ENCODE peak calls at places on chromosomes 7 and 10, in eight cellular contexts. U is activated B cell treated with CpG ODN at 0.5 μM for 24 hours, S is HL-60, P is nephron progenitor cell, T is astrocyte of the spinal cord, D is suprapubic skin, I is kidney, J is uterus. O is an unnamed sample.

GRCh38 chr10:4650572-4650971 is 175.4 kb upstream of the AKR1E2 start:
- DNase-seq in U (no peak), S (no peak), P (no peak), T (no peak), D (no peak), I (no peak), J (no peak), O (no peak)

GRCh38 chr7:14714161-14714728 is 188.3 kb downstream of the DGKB start:
- DNase-seq in U (no peak), S (no peak), P (no peak), T (no peak), D (no peak), I (no peak), J (no peak), O (peak; percentile 17)

GRCh38 chr10:69801434-69802315 is at the start of gene COL13A1:
- DNase-seq in U (no peak), S (no peak), P (peak; percentile 92), T (peak; percentile 80), D (no peak), I (peak; percentile 83), J (peak; percentile 25), O (peak; percentile 42)

GRCh38 chr7:6398943-6399342 is 48.8 kb downstream of the DAGLB start:
- DNase-seq in U (no peak), S (no peak), P (no peak), T (no peak), D (no peak), I (no peak), J (no peak), O (no peak)

GRCh38 chr10:89873047-89873446 is 171.7 kb downstream of the KIF20B start:
- DNase-seq in U (no peak), S (no peak), P (no peak), T (no peak), D (no peak), I (no peak), J (no peak), O (no peak)

GRCh38 chr7:81618400-81619014 is 151.3 kb downstream of the HGF start:
- DNase-seq in U (no peak), S (peak; percentile 3), P (no peak), T (peak; percentile 92), D (no peak), I (no peak), J (no peak), O (no peak)

GRCh38 chr10:91210014-91210413 is 10.4 kb upstream of the PCGF5 start:
- DNase-seq in U (no peak), S (no peak), P (no peak), T (no peak), D (no peak), I (no peak), J (no peak), O (no peak)

GRCh38 chr10:75984067-75984466 is 552.6 kb downstream of the LRMDA start:
- DNase-seq in U (no peak), S (no peak), P (no peak), T (no peak), D (no peak), I (no peak), J (no peak), O (no peak)

GRCh38 chr10:5888843-5889623 is 660 bp downstream of the ANKRD16 start:
- DNase-seq in U (peak; percentile 58), S (no peak), P (peak; percentile 68), T (peak; percentile 22), D (peak; percentile 81), I (peak; percentile 77), J (no peak), O (peak; percentile 64)
- TF ChIP-seq CTCF in U (no peak), S (no peak), P (no peak), T (no peak), D (no peak), I (no peak), J (no peak), O (peak; percentile 14)

GRCh38 chr7:95340491-95340890 is 16.2 kb upstream of the PON1 start:
- DNase-seq in U (no peak), S (no peak), P (no peak), T (no peak), D (no peak), I (no peak), J (no peak), O (no peak)

GRCh38 chr7:95338832-95339231 is 14.5 kb upstream of the PON1 start:
- DNase-seq in U (no peak), S (no peak), P (no peak), T (no peak), D (no peak), I (no peak), J (no peak), O (no peak)

GRCh38 chr7:95342029-95342428 is 17.7 kb upstream of the PON1 start:
- DNase-seq in U (no peak), S (no peak), P (no peak), T (no peak), D (no peak), I (no peak), J (no peak), O (no peak)

GRCh38 chr7:95342642-95343252 is 18.4 kb upstream of the PON1 start:
- DNase-seq in U (no peak), S (no peak), P (no peak), T (peak; percentile 8), D (no peak), I (no peak), J (no peak), O (no peak)
- TF ChIP-seq CTCF in U (no peak), S (no peak), P (no peak), T (peak; percentile 22), D (no peak), I (no peak), J (no peak), O (no peak)

DNA sequence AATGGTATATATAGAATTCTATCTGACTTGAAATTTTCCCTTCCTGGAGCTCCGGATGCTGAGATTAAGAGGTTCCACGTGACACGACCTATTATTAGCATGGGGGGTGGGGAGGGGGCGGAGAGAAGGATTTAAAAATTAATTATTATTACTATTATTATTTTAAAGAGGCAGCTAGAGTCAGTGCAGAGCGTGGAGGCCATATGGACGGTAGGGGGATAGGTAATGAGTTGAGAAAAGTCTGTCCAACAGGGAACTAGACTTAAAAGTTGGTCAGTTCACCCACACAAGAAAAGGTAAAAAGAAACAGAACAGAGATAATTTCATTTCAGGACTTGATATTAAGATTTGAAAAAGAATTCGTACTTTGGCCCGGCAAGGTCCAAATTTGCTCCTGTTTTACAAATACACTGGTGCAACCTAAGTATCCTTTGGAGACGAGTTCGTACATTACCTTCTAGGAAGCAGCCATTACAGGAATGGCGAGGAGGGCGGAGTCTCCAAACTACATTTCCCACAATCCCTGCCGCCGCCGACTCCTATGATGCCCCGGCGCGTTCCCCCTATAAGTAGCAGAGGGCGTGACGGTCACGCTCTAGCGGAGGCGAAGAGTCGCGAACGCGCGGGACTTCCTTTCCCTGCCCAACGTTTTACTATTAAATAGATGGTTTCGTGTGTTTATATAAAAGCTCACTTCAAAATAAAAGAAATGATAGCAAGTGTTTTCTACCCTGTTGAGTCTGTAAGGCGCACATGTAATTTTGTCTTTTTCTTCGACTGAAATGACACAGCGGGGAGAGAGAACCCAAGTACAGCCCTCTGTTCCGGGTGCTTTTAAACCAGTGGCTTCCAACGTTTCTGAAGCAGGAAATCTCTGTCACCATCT is at the start of gene SMIM30:
- DNase-seq in U (peak; percentile 77), S (peak; percentile 74), P (peak; percentile 89), T (peak; percentile 94), D (peak; percentile 96), I (peak; percentile 97), J (peak; percentile 92), O (peak; percentile 75)
- TF ChIP-seq CTCF in U (no peak), S (no peak), P (no peak), T (no peak), D (no peak), I (no peak), J (no peak), O (no peak)

GRCh38 chr7:100477871-100478248 is 1.2 kb downstream of the TSC22D4 start:
- DNase-seq in U (peak; percentile 29), S (no peak), P (peak; percentile 34), T (peak; percentile 13), D (no peak), I (peak; percentile 81), J (no peak), O (no peak)
- TF ChIP-seq CTCF in U (no peak), S (no peak), P (no peak), T (no peak), D (no peak), I (no peak), J (no peak), O (no peak)

DNA sequence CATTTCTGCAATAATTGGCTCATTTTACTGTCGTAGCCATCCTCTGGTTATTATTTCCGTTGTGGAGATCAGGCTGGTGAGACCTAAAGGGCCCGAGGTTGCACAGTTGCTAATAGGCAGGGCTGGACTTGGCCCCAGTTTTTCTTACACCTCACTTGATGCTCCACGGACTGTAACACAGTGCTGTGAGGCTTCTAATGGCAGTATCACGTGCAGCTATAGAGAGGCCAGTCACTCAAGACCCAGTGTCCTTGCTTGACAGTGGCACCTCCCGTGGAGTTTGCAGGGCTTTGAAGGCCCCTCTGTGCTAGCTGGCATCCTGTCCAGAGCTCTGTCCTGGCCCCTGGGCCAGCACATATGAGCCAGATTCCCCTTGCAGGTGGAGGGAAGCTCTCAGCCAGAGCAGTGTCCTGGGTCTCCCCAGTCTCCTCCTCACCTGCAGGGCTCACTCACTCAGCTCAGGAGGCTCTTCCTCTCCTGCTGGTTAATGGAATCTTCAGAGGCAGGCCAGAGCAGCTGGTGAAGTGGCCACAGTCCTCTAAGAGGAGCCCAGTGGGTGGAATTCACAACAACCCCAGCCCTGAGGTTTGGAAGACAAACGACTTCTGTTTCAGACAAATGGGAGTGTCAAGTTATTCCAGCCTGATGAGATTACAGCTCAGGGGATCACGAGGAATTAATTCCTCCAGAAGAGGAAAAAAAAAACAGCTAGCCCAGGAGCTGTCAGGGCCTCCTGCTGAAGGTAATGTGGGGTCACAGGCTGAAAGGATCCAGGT is 114.2 kb upstream of the FAM180A start:
- DNase-seq in U (no peak), S (no peak), P (no peak), T (no peak), D (no peak), I (no peak), J (no peak), O (no peak)
- TF ChIP-seq CTCF in U (no peak), S (no peak), P (no peak), T (no peak), D (no peak), I (no peak), J (no peak), O (no peak)

GRCh38 chr7:66844552-66845381 is 76.3 kb upstream of the TMEM248 start:
- DNase-seq in U (peak; percentile 99), S (peak; percentile 96), P (peak; percentile 99), T (peak; percentile 98), D (peak; percentile 99), I (peak; percentile 99), J (peak; percentile 98), O (peak; percentile 99)
- TF ChIP-seq CTCF in U (no peak), S (no peak), P (no peak), T (peak; percentile 18), D (peak; percentile 24), I (peak; percentile 21), J (peak; percentile 41), O (no peak)

O was measured in GM13977.